ENCODE peak calls at places on chromosomes 2 and 18, in eight cellular contexts. Y, B, T, S, C, Q, P and M are unnamed samples.

GRCh38 chr2:179268277-179268935 is 3.8 kb upstream of the SESTD1 start:
- DNase-seq in C (peak; percentile 49), T (no peak), Y (no peak), S (no peak), P (no peak), Q (no peak), B (no peak), M (peak; percentile 69)

GRCh38 chr2:171763602-171764001 is 76.3 kb downstream of the DYNC1I2 start:
- DNase-seq in C (no peak), B (no peak), Q (no peak), S (no peak), Y (no peak), T (no peak), P (no peak), M (no peak)

GRCh38 chr2:9492927-9493326 is 18.6 kb downstream of the IAH1 start:
- DNase-seq in S (no peak), P (no peak), C (no peak), B (no peak), Y (no peak), Q (no peak), T (no peak), M (no peak)

GRCh38 chr2:47357475-47357874 is 45.5 kb upstream of the MSH2 start:
- DNase-seq in B (no peak), P (no peak), S (peak; percentile 64), Y (no peak), T (peak; percentile 9), Q (no peak), C (peak; percentile 68), M (no peak)

GRCh38 chr2:24720310-24720709 is 72.9 kb downstream of the PTRHD1 start:
- DNase-seq in B (no peak), P (no peak), Q (no peak), C (no peak), T (no peak), S (no peak), Y (no peak), M (no peak)

GRCh38 chr18:34880882-34881852 is 160.0 kb upstream of the MAPRE2 start:
- DNase-seq in S (no peak), B (no peak), C (peak; percentile 43), Y (no peak), Q (no peak), P (peak; percentile 49), T (no peak), M (no peak)

GRCh38 chr18:3649135-3649558 is 199.2 kb downstream of the TGIF1 start:
- DNase-seq in C (peak; percentile 37), Y (no peak), Q (no peak), B (no peak), P (no peak), T (no peak), S (no peak), M (no peak)

GRCh38 chr2:46997884-46998283 is 82.3 kb upstream of the MCFD2 start:
- DNase-seq in Y (no peak), C (no peak), S (no peak), P (no peak), T (no peak), B (no peak), Q (no peak), M (no peak)

GRCh38 chr2:172772637-172773036 is 37.0 kb downstream of the RAPGEF4 start:
- DNase-seq in C (peak; percentile 91), Q (no peak), Y (peak; percentile 27), T (no peak), B (no peak), S (no peak), P (no peak), M (no peak)

GRCh38 chr18:55124078-55124477 is 164.8 kb upstream of the CCDC68 start:
- DNase-seq in S (no peak), Q (no peak), C (peak; percentile 16), B (no peak), T (no peak), P (no peak), Y (no peak), M (no peak)

GRCh38 chr2:241808701-241809382 is at the start of gene NEU4:
- DNase-seq in T (no peak), B (no peak), Q (peak; percentile 47), C (no peak), S (no peak), Y (no peak), P (no peak), M (no peak)

GRCh38 chr2:65133626-65134025 is 3.7 kb upstream of the RAB1A start:
- DNase-seq in B (no peak), Q (no peak), T (no peak), C (no peak), S (no peak), P (no peak), Y (no peak), M (no peak)

DNA sequence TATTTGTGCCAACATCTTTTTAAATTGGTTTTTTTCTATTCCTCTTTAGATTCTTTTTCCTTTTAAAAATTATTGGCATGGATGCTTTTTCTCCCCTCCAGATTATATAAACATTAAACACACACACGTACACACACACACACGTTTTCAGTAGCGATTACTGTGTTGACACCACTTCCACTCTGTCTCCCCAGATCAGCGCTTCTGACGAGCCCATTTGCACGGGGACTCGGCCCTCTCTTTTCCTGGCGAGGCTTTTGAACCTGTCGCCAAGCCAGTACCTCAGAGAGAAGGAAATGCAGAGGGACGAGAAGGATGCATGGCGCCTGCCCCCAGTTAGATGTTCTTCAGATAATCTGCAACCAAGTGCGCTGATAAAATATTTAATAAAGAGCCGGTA is 1.1 kb upstream of the TBR1 start:
- DNase-seq in B (no peak), P (no peak), Y (no peak), T (no peak), S (no peak), C (no peak), Q (no peak), M (no peak)
- H3K4me3 ChIP-seq in B (peak overlapping the region; percentile 38), P (peak overlapping the region; percentile 56), Y (peak overlapping the region; percentile 44), T (peak overlapping the region; percentile 45), S (peak overlapping the region; percentile 38), C (peak overlapping the region; percentile 43), Q (peak overlapping the region; percentile 36), M (peak overlapping the region; percentile 50)

DNA sequence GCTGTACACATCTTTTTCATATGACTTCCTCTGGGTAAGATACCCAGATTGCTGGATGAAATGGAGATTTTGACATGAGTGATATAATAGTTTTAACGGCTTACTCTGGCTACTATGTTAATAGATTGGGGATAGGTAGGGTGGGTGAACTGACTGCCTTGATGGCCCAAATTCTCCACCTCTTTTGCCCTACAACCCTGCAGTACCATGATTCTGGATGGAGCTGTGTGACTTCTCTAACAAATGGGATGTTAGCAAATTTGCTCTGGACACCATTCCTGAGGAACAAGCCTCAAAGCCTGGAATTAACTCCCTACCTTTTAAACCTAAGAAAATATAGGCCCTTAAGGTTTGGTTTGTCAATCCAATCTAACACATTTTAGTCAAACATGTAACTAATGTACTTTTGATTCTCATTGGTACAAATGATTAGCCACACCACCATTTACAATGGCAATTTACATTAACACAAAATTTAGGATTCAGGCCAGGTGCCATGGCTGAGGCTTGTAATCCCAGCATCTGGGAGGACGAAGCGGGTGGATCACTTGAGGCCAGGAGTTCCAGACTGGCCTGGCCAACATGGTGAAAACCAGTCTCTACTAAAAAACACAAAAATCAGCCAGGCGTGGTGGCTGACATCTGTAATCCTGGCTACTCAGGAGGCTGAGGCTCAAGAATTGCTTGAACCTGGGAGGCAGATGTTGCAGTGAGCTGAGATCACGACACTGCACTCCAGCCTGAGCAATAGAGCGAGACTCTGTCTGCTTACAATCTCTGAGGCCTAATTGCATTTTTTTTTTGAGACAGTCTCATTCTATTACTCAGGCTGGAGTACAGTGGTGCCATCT is 12.8 kb downstream of the CLK1 start:
- DNase-seq in P (no peak), T (no peak), C (no peak), S (no peak), Q (peak; percentile 46), Y (no peak), B (no peak), M (no peak)
- TF ChIP-seq POLR2A in P (no peak), T (no peak), C (no peak), S (no peak), Q (no peak), Y (no peak), B (no peak), M (no peak)

GRCh38 chr2:221161186-221161585 is 410.9 kb downstream of the EPHA4 start:
- DNase-seq in Q (no peak), Y (no peak), C (no peak), B (no peak), S (no peak), P (no peak), T (no peak), M (no peak)

DNA sequence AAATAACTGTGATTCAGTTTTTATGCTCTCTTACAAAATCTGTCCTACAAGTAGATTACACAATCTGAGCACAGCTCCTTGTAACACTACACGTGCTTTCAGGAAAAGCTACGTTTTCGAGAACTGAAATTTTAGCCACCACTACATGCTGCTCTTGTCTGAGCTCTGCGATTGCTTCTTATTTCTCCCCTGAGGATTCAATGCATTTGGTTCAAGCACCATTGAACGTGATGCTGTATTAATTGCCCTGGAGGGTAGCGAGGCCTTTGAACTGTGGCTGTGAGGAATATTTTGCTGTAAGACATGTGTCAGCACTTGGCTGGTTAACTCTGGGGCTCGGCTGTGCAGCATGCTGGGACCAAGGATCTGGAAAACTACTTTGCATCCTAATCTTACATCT is 405.8 kb downstream of the EPHA4 start:
- DNase-seq in T (peak; percentile 10), C (peak; percentile 26), Q (no peak), S (no peak), P (no peak), Y (no peak), B (no peak), M (no peak)
- H3K4me3 ChIP-seq in T (no peak overlapping the region), C (no peak overlapping the region), Q (no peak overlapping the region), S (no peak overlapping the region), P (no peak overlapping the region), Y (no peak overlapping the region), B (no peak overlapping the region), M (no peak overlapping the region)

GRCh38 chr2:238168196-238168815 is 9.5 kb downstream of the ERFE start:
- DNase-seq in S (no peak), T (no peak), Y (no peak), B (no peak), P (no peak), Q (no peak), C (no peak), M (no peak)

GRCh38 chr2:238169021-238169707 is 10.4 kb downstream of the ERFE start:
- DNase-seq in Q (no peak), Y (no peak), S (peak; percentile 73), T (peak; percentile 84), C (peak; percentile 98), P (no peak), B (no peak), M (no peak)

GRCh38 chr2:238170386-238171071 is 11.8 kb downstream of the ERFE start:
- DNase-seq in S (no peak), C (no peak), B (no peak), Q (no peak), Y (no peak), P (no peak), T (no peak), M (peak; percentile 73)

GRCh38 chr2:238171575-238172187 is 12.9 kb downstream of the ERFE start:
- DNase-seq in B (no peak), T (no peak), Q (no peak), Y (no peak), S (no peak), C (no peak), P (no peak), M (no peak)

DNA sequence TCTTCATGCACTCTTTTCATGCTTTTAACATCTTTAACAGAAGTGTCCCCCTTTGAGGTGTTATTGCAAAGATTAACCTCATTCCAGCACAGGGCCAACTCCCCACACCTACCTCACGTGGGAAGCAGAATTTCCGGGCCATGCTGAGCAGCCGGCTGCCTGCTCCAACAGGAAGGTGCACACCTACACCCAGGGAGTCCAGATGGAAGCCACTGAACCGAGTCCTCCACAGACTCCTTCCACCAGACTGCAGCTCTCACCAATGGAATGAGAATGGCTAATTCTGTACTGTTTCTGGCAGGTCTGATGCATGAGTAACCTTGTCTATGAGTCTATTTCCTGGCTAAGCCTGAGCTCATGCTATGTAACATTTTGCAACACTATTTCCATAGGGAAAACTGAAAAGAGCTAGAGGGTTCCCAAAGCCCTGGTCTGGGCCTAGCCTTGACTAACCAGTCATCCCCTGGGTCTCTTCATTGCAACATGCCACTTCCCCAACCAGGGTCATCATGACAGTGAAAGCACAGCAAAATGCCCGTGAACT is 11.0 kb downstream of the ERFE start:
- DNase-seq in B (no peak), T (peak; percentile 39), Q (no peak), Y (no peak), C (peak; percentile 98), P (no peak), S (no peak), M (no peak)
- TF ChIP-seq POLR2A in B (no peak), T (no peak), Q (no peak), Y (no peak), C (peak; percentile 88), P (no peak), S (no peak), M (no peak)